ENCODE peak calls at places on chromosomes 16 and 17, in ten cellular contexts. C, N, Y, Z, S, T, A, Q, R and D are unnamed samples.

GRCh38 chr17:52178013-52178412 is 19.5 kb upstream of the CA10 start:
- DNase-seq in N (no peak), C (no peak), R (no peak), T (no peak), Z (no peak), Q (no peak), S (no peak), A (no peak), Y (no peak), D (no peak)

GRCh38 chr17:8091033-8091687 is 3.6 kb upstream of the ALOX12B start:
- DNase-seq in Z (no peak), R (peak; percentile 87), Y (no peak), Q (no peak), C (no peak), T (no peak), S (no peak), A (no peak), N (no peak), D (no peak)

GRCh38 chr16:15819046-15819445 is 37.8 kb downstream of the MYH11 start:
- DNase-seq in Q (no peak), T (no peak), Y (no peak), R (no peak), C (no peak), S (no peak), A (no peak), N (no peak), Z (no peak), D (no peak)

GRCh38 chr16:57916735-57917450 is 54.0 kb downstream of the CNGB1 start:
- DNase-seq in N (no peak), T (no peak), Y (no peak), Q (no peak), R (no peak), C (no peak), A (no peak), Z (no peak), S (no peak), D (no peak)

GRCh38 chr16:1428511-1428910 is 2.4 kb upstream of the PERCC1 start:
- DNase-seq in A (peak; percentile 3), C (peak; percentile 9), N (no peak), Y (peak; percentile 26), R (peak; percentile 59), Z (no peak), T (peak; percentile 24), Q (no peak), S (no peak), D (peak; percentile 55)

GRCh38 chr17:58046230-58047094 is 36.8 kb upstream of the DYNLL2 start:
- DNase-seq in T (no peak), A (no peak), Y (no peak), R (no peak), Z (no peak), Q (no peak), C (no peak), S (no peak), N (no peak), D (no peak)

GRCh38 chr16:30186782-30187555 is 3.6 kb downstream of the CORO1A start:
- DNase-seq in Y (peak; percentile 34), R (peak; percentile 55), Q (no peak), T (peak; percentile 85), N (no peak), S (peak; percentile 52), C (peak; percentile 80), A (peak; percentile 63), Z (peak; percentile 71), D (peak; percentile 80)

GRCh38 chr17:18920911-18921441 is 31.0 kb upstream of the SLC5A10 start:
- DNase-seq in Z (no peak), Q (no peak), S (peak; percentile 60), Y (peak; percentile 34), C (no peak), N (no peak), A (no peak), T (no peak), R (no peak), D (no peak)

GRCh38 chr16:4523686-4524085 is 14.9 kb downstream of the CDIP1 start:
- DNase-seq in S (no peak), Q (no peak), N (no peak), A (no peak), T (no peak), Y (no peak), C (no peak), Z (no peak), R (no peak), D (no peak)

GRCh38 chr16:50879873-50880695 is 138.2 kb downstream of the CYLD start:
- DNase-seq in C (no peak), S (no peak), A (no peak), Y (no peak), Z (no peak), T (no peak), Q (peak; percentile 62), R (no peak), N (peak; percentile 15), D (no peak)

GRCh38 chr16:51523400-51523799 is 372.3 kb upstream of the SALL1 start:
- DNase-seq in S (no peak), Z (no peak), N (no peak), C (no peak), Q (peak; percentile 47), R (no peak), Y (peak; percentile 58), A (no peak), T (no peak), D (no peak)

GRCh38 chr16:46768809-46769208 is 20.7 kb upstream of the MYLK3 start:
- DNase-seq in R (no peak), A (no peak), Q (peak; percentile 93), C (no peak), S (no peak), Y (no peak), T (no peak), Z (no peak), N (peak; percentile 69), D (no peak)

GRCh38 chr17:4444782-4445473 is 11.2 kb downstream of the SPNS3 start:
- DNase-seq in A (no peak), C (no peak), Y (no peak), N (no peak), T (no peak), Q (no peak), S (no peak), Z (no peak), R (no peak), D (no peak)

GRCh38 chr17:6460531-6461161 is 16.4 kb downstream of the PIMREG start:
- DNase-seq in N (no peak), A (no peak), Z (no peak), R (no peak), S (no peak), C (no peak), Y (no peak), T (no peak), Q (no peak), D (no peak)

GRCh38 chr17:43791589-43791988 is 11.4 kb downstream of the CFAP97D1 start:
- DNase-seq in Z (no peak), T (no peak), R (no peak), N (no peak), C (no peak), Q (no peak), Y (peak; percentile 63), A (no peak), S (no peak), D (no peak)

GRCh38 chr16:31451681-31452351 is 7.5 kb upstream of the ARMC5 start:
- DNase-seq in Q (peak; percentile 18), T (no peak), Z (no peak), C (no peak), S (peak; percentile 21), Y (peak; percentile 74), N (no peak), R (no peak), A (peak; percentile 61), D (peak; percentile 58)

GRCh38 chr17:68709995-68710780 is 109.0 kb upstream of the FAM20A start:
- DNase-seq in R (no peak), S (no peak), C (no peak), Q (no peak), Y (peak; percentile 93), N (no peak), Z (no peak), T (no peak), A (no peak), D (no peak)

GRCh38 chr16:66154801-66155200 is 211.7 kb upstream of the CDH5 start:
- DNase-seq in N (no peak), Q (no peak), C (no peak), S (no peak), T (no peak), A (no peak), Y (no peak), R (no peak), Z (no peak), D (no peak)